ENCODE peak calls at places on chromosomes 7 and 10, in seven cellular contexts. N is smooth muscle cell of the brain vasculature, H is thoracic aorta, R is heart right ventricle, B is fibroblast of lung, L is T-helper 9 cell, S is NCI-H510A treated with DMSO at 0.1 percent for 48 hours. T is an unnamed sample.

GRCh38 chr7:106503626-106504025 is 157.3 kb downstream of the CCDC71L start:
- DNase-seq in N (no peak), H (no peak), R (no peak), B (no peak), L (no peak), S (no peak), T (no peak)

GRCh38 chr7:778271-778967 is 51.3 kb upstream of the PRKAR1B start:
- DNase-seq in N (no peak), H (no peak), R (no peak), B (no peak), L (no peak), S (no peak), T (no peak)

GRCh38 chr10:123157210-123157609 is 3.0 kb downstream of the BUB3 start:
- DNase-seq in N (no peak), H (no peak), R (no peak), B (peak), L (no peak), S (no peak), T (peak)

GRCh38 chr7:29410981-29411380 is 152.7 kb upstream of the PRR15 start:
- DNase-seq in N (no peak), H (no peak), R (no peak), B (no peak), L (no peak), S (no peak), T (no peak)

GRCh38 chr7:117873056-117873932 is at the start of gene CTTNBP2:
- DNase-seq in N (no peak), H (no peak), R (peak), B (peak), L (no peak), S (no peak), T (peak)

GRCh38 chr10:59675812-59676211 is 33.8 kb downstream of the SLC16A9 start:
- DNase-seq in N (no peak), H (no peak), R (no peak), B (no peak), L (no peak), S (no peak), T (peak)

GRCh38 chr7:76349313-76349885 is 9.4 kb downstream of the YWHAG start:
- DNase-seq in N (no peak), H (no peak), R (no peak), B (no peak), L (no peak), S (no peak), T (no peak)

GRCh38 chr10:87589653-87590052 is 70.0 kb upstream of the PAPSS2 start:
- DNase-seq in N (peak), H (no peak), R (no peak), B (peak), L (no peak), S (no peak), T (no peak)

GRCh38 chr7:55438085-55438764 is 73.1 kb downstream of the LANCL2 start:
- DNase-seq in N (no peak), H (no peak), R (no peak), B (no peak), L (no peak), S (peak), T (no peak)

GRCh38 chr10:128908109-128908898 is 558.7 kb upstream of the MGMT start:
- DNase-seq in N (no peak), H (no peak), R (no peak), B (no peak), L (no peak), S (no peak), T (no peak)

GRCh38 chr7:2080069-2080405 is 152.7 kb downstream of the MAD1L1 start:
- DNase-seq in N (no peak), H (no peak), R (no peak), B (no peak), L (no peak), S (no peak), T (no peak)

GRCh38 chr10:131971591-131971990 is 10.1 kb downstream of the BNIP3 start:
- DNase-seq in N (no peak), H (no peak), R (no peak), B (no peak), L (no peak), S (no peak), T (no peak)

GRCh38 chr10:95559466-95559865 is 1.7 kb downstream of the SORBS1 start:
- DNase-seq in N (no peak), H (no peak), R (peak), B (no peak), L (no peak), S (peak), T (no peak)

GRCh38 chr7:53596230-53596629 is 560.8 kb downstream of the POM121L12 start:
- DNase-seq in N (no peak), H (no peak), R (no peak), B (peak), L (no peak), S (no peak), T (peak)

GRCh38 chr7:30678805-30679204 is 3.5 kb downstream of the CRHR2 start:
- DNase-seq in N (no peak), H (no peak), R (no peak), B (no peak), L (no peak), S (peak), T (no peak)

GRCh38 chr10:131068760-131069159 is 242.8 kb downstream of the TCERG1L start:
- DNase-seq in N (no peak), H (no peak), R (no peak), B (no peak), L (no peak), S (no peak), T (no peak)

GRCh38 chr7:79401254-79401653 is 52.2 kb downstream of the MAGI2 start:
- DNase-seq in N (no peak), H (no peak), R (no peak), B (no peak), L (no peak), S (no peak), T (no peak)

GRCh38 chr10:75613685-75614587 is 182.5 kb downstream of the LRMDA start:
- DNase-seq in N (no peak), H (no peak), R (no peak), B (peak), L (no peak), S (no peak), T (no peak)

GRCh38 chr7:16817536-16817935 is 12.7 kb upstream of the AGR2 start:
- DNase-seq in N (no peak), H (no peak), R (no peak), B (peak), L (no peak), S (peak), T (no peak)

GRCh38 chr7:124459101-124460052 is 306.2 kb downstream of the GPR37 start:
- DNase-seq in N (no peak), H (no peak), R (no peak), B (peak), L (no peak), S (no peak), T (peak)

GRCh38 chr10:123346581-123346980 is 192.4 kb downstream of the BUB3 start:
- DNase-seq in N (no peak), H (no peak), R (no peak), B (no peak), L (no peak), S (no peak), T (no peak)

GRCh38 chr10:1278304-1278703 is 222.1 kb downstream of the WDR37 start:
- DNase-seq in N (no peak), H (no peak), R (no peak), B (no peak), L (no peak), S (no peak), T (no peak)